ENCODE peak calls at places on chromosomes 16 and 17, in four cellular contexts. One of them, this sample, is unnamed.

GRCh38 chr17:7041607-7042506 is 2.0 kb downstream of the SLC16A11 start:
- DNase-seq in CD8-positive, alpha-beta T cell: no peak
- DNase-seq in ovary: no peak
- DNase-seq in mesenchymal stem cell: no peak
- DNase-seq in this sample: no peak

GRCh38 chr17:5019475-5019956 is 15.7 kb downstream of the SLC52A1 start:
- DNase-seq in CD8-positive, alpha-beta T cell: peak; percentile 40
- DNase-seq in ovary: no peak
- DNase-seq in mesenchymal stem cell: no peak
- DNase-seq in this sample: no peak

GRCh38 chr16:57892447-57893096 is 78.4 kb downstream of the CNGB1 start:
- DNase-seq in CD8-positive, alpha-beta T cell: no peak
- DNase-seq in ovary: no peak
- DNase-seq in mesenchymal stem cell: no peak
- DNase-seq in this sample: no peak

GRCh38 chr16:67198238-67198734 is 645 bp upstream of the ELMO3 start:
- DNase-seq in CD8-positive, alpha-beta T cell: no peak
- DNase-seq in ovary: no peak
- DNase-seq in mesenchymal stem cell: peak; percentile 43
- DNase-seq in this sample: peak; percentile 65

GRCh38 chr17:27754549-27754948 is 45.8 kb downstream of the NOS2 start:
- DNase-seq in CD8-positive, alpha-beta T cell: no peak
- DNase-seq in ovary: no peak
- DNase-seq in mesenchymal stem cell: no peak
- DNase-seq in this sample: no peak

GRCh38 chr17:9684955-9685621 is 39.8 kb downstream of the USP43 start:
- DNase-seq in CD8-positive, alpha-beta T cell: no peak
- DNase-seq in ovary: no peak
- DNase-seq in mesenchymal stem cell: no peak
- DNase-seq in this sample: no peak

GRCh38 chr16:2779151-2779920 is 2.3 kb upstream of the ELOB start:
- DNase-seq in CD8-positive, alpha-beta T cell: no peak
- DNase-seq in ovary: no peak
- DNase-seq in mesenchymal stem cell: no peak
- DNase-seq in this sample: no peak

GRCh38 chr17:40615295-40615988 is 32.2 kb downstream of the SMARCE1 start:
- DNase-seq in CD8-positive, alpha-beta T cell: peak; percentile 45
- DNase-seq in ovary: peak; percentile 53
- DNase-seq in mesenchymal stem cell: peak; percentile 46
- DNase-seq in this sample: peak; percentile 65

GRCh38 chr16:58418026-58418425 is 25.8 kb downstream of the GINS3 start:
- DNase-seq in CD8-positive, alpha-beta T cell: no peak
- DNase-seq in ovary: no peak
- DNase-seq in mesenchymal stem cell: no peak
- DNase-seq in this sample: no peak

GRCh38 chr17:16171613-16172012 is 43.7 kb downstream of the NCOR1 start:
- DNase-seq in CD8-positive, alpha-beta T cell: no peak
- DNase-seq in ovary: no peak
- DNase-seq in mesenchymal stem cell: no peak
- DNase-seq in this sample: no peak

GRCh38 chr17:29146369-29146972 is 33.7 kb downstream of the MYO18A start:
- DNase-seq in CD8-positive, alpha-beta T cell: no peak
- DNase-seq in ovary: no peak
- DNase-seq in mesenchymal stem cell: no peak
- DNase-seq in this sample: no peak

GRCh38 chr16:48393843-48394703 is 8.9 kb upstream of the SIAH1 start:
- DNase-seq in CD8-positive, alpha-beta T cell: no peak
- DNase-seq in ovary: no peak
- DNase-seq in mesenchymal stem cell: no peak
- DNase-seq in this sample: peak; percentile 51

GRCh38 chr17:148757-149156 is 11.4 kb downstream of the SCGB1C2 start:
- DNase-seq in CD8-positive, alpha-beta T cell: no peak
- DNase-seq in ovary: no peak
- DNase-seq in mesenchymal stem cell: no peak
- DNase-seq in this sample: no peak

GRCh38 chr17:51590071-51590470 is 329.7 kb downstream of the UTP18 start:
- DNase-seq in CD8-positive, alpha-beta T cell: no peak
- DNase-seq in ovary: peak; percentile 12
- DNase-seq in mesenchymal stem cell: no peak
- DNase-seq in this sample: peak; percentile 14

GRCh38 chr17:31604936-31605335 is 213.5 kb downstream of the RAB11FIP4 start:
- DNase-seq in CD8-positive, alpha-beta T cell: no peak
- DNase-seq in ovary: no peak
- DNase-seq in mesenchymal stem cell: no peak
- DNase-seq in this sample: no peak

GRCh38 chr16:13983625-13984024 is 63.7 kb downstream of the ERCC4 start:
- DNase-seq in CD8-positive, alpha-beta T cell: no peak
- DNase-seq in ovary: no peak
- DNase-seq in mesenchymal stem cell: no peak
- DNase-seq in this sample: no peak

GRCh38 chr17:35660902-35661301 is 70.5 kb upstream of the RASL10B start:
- DNase-seq in CD8-positive, alpha-beta T cell: no peak
- DNase-seq in ovary: no peak
- DNase-seq in mesenchymal stem cell: peak; percentile 18
- DNase-seq in this sample: no peak

GRCh38 chr16:47888142-47888541 is 267.7 kb downstream of the ABCC12 start:
- DNase-seq in CD8-positive, alpha-beta T cell: no peak
- DNase-seq in ovary: no peak
- DNase-seq in mesenchymal stem cell: peak; percentile 57
- DNase-seq in this sample: no peak

GRCh38 chr17:13510062-13510461 is 91.7 kb downstream of the HS3ST3A1 start:
- DNase-seq in CD8-positive, alpha-beta T cell: no peak
- DNase-seq in ovary: peak; percentile 14
- DNase-seq in mesenchymal stem cell: no peak
- DNase-seq in this sample: peak; percentile 26

DNA sequence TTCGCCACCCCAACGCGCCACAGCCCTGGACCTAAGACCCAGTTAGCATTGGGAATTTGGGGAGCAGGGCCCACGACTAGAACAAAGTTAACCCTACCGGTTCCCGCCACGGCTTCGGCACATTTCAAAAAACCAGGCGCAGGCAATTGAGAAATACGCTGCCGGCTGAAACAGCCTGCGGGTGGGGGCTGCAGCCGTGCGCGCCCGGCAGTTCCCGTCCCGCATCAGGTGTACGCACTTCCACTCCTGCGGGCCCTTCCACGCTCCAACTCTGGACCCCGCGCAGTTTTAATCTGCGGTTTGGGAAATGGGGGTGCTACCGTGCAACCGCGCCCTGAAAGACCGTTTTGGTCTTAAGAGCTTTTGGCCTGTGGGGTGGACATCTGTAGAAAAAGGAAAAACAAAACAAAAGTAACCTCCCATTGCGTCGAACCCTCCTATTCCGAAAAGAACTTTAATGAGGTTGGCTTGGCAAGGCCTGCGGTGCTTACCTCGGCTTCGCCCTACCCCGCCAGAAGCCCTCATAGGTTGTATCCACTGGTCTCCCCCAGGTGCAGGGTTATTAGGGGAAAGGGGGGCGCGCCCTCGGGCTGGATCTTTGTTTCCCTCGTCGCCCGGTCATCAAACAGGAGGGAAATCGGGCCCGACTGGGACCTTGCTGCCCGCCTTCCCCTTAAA is 7.1 kb downstream of the IRX5 start:
- DNase-seq in CD8-positive, alpha-beta T cell: no peak
- DNase-seq in ovary: no peak
- DNase-seq in mesenchymal stem cell: no peak
- DNase-seq in this sample: no peak
- H3K4me3 ChIP-seq in CD8-positive, alpha-beta T cell: no peak overlapping the region
- H3K4me3 ChIP-seq in ovary: no peak overlapping the region
- H3K4me3 ChIP-seq in mesenchymal stem cell: peak overlapping the region; percentile 81
- H3K4me3 ChIP-seq in this sample: no peak overlapping the region

GRCh38 chr16:10936585-10936984 is 5.7 kb downstream of the DEXI start:
- DNase-seq in CD8-positive, alpha-beta T cell: no peak
- DNase-seq in ovary: no peak
- DNase-seq in mesenchymal stem cell: no peak
- DNase-seq in this sample: no peak

GRCh38 chr16:10932959-10933710 is 9.1 kb downstream of the DEXI start:
- DNase-seq in CD8-positive, alpha-beta T cell: no peak
- DNase-seq in ovary: no peak
- DNase-seq in mesenchymal stem cell: no peak
- DNase-seq in this sample: no peak

GRCh38 chr16:10933865-10934264 is 8.4 kb downstream of the DEXI start:
- DNase-seq in CD8-positive, alpha-beta T cell: no peak
- DNase-seq in ovary: no peak
- DNase-seq in mesenchymal stem cell: no peak
- DNase-seq in this sample: no peak

GRCh38 chr16:10935491-10935890 is 6.8 kb downstream of the DEXI start:
- DNase-seq in CD8-positive, alpha-beta T cell: no peak
- DNase-seq in ovary: no peak
- DNase-seq in mesenchymal stem cell: no peak
- DNase-seq in this sample: no peak

GRCh38 chr16:10934325-10935107 is 7.8 kb downstream of the DEXI start:
- DNase-seq in CD8-positive, alpha-beta T cell: no peak
- DNase-seq in ovary: no peak
- DNase-seq in mesenchymal stem cell: no peak
- DNase-seq in this sample: no peak
- H3K4me3 ChIP-seq in CD8-positive, alpha-beta T cell: no peak overlapping the region
- H3K4me3 ChIP-seq in ovary: no peak overlapping the region
- H3K4me3 ChIP-seq in mesenchymal stem cell: no peak overlapping the region
- H3K4me3 ChIP-seq in this sample: no peak overlapping the region

GRCh38 chr17:62130739-62131138 is 65.7 kb upstream of the MED13 start:
- DNase-seq in CD8-positive, alpha-beta T cell: no peak
- DNase-seq in ovary: no peak
- DNase-seq in mesenchymal stem cell: no peak
- DNase-seq in this sample: no peak
- H3K4me3 ChIP-seq in CD8-positive, alpha-beta T cell: no peak overlapping the region
- H3K4me3 ChIP-seq in ovary: no peak overlapping the region
- H3K4me3 ChIP-seq in mesenchymal stem cell: no peak overlapping the region
- H3K4me3 ChIP-seq in this sample: no peak overlapping the region

GRCh38 chr16:18804540-18804939 is 3.2 kb upstream of the ARL6IP1 start:
- DNase-seq in CD8-positive, alpha-beta T cell: no peak
- DNase-seq in ovary: no peak
- DNase-seq in mesenchymal stem cell: no peak
- DNase-seq in this sample: no peak
- H3K4me3 ChIP-seq in CD8-positive, alpha-beta T cell: no peak overlapping the region
- H3K4me3 ChIP-seq in ovary: no peak overlapping the region
- H3K4me3 ChIP-seq in mesenchymal stem cell: peak overlapping the region; percentile 21
- H3K4me3 ChIP-seq in this sample: no peak overlapping the region

This sample was measured in BE2C.